ENCODE peak calls at places on chromosomes 13 and 19, in five cellular contexts. P is DMS79; H is stimulated activated CD4-positive, alpha-beta T cell treated with anti-CD3 and anti-CD28 coated beads, TNF-alpha, amount 100 ng/mL, for 48 hours; J is foreskin fibroblast; I is T-helper 17 cell. D is an unnamed sample.

GRCh38 chr13:31380728-31381127 is 181.0 kb downstream of the B3GLCT start:
- DNase-seq in P (no peak), H (no peak), J (no peak), I (no peak), D (no peak)

GRCh38 chr19:54096642-54097106 is 3.9 kb downstream of the OSCAR start:
- DNase-seq in P (no peak), H (no peak), J (peak; percentile 55), I (no peak), D (no peak)

GRCh38 chr13:23583491-23583890 is 13.3 kb downstream of the TNFRSF19 start:
- DNase-seq in P (no peak), H (no peak), J (no peak), I (no peak), D (no peak)

GRCh38 chr13:80556291-80556690 is 215.4 kb upstream of the SPRY2 start:
- DNase-seq in P (no peak), H (no peak), J (no peak), I (no peak), D (no peak)

GRCh38 chr13:91292630-91293221 is 54.8 kb upstream of the MIR17HG start:
- DNase-seq in P (no peak), H (no peak), J (no peak), I (no peak), D (no peak)

GRCh38 chr13:113374511-113375175 is 10.7 kb upstream of the GRTP1 start:
- DNase-seq in P (no peak), H (no peak), J (no peak), I (no peak), D (no peak)

GRCh38 chr19:50669319-50670101 is 20.3 kb downstream of the C19orf81 start:
- DNase-seq in P (no peak), H (no peak), J (peak; percentile 12), I (peak; percentile 29), D (no peak)

GRCh38 chr13:39107484-39108040 is 69.3 kb downstream of the NHLRC3 start:
- DNase-seq in P (no peak), H (no peak), J (no peak), I (no peak), D (no peak)

GRCh38 chr19:16078311-16078758 is 2.0 kb downstream of the TPM4 start:
- DNase-seq in P (no peak), H (no peak), J (peak; percentile 67), I (no peak), D (peak; percentile 32)

GRCh38 chr13:39967199-39967959 is 311.9 kb downstream of the COG6 start:
- DNase-seq in P (no peak), H (no peak), J (no peak), I (no peak), D (no peak)

GRCh38 chr19:30344446-30345425 is 27.4 kb upstream of the ZNF536 start:
- DNase-seq in P (no peak), H (no peak), J (peak; percentile 17), I (no peak), D (no peak)